ENCODE peak calls at places on chromosomes 5 and 9, in nine cellular contexts. One of them, this sample, is unnamed.

GRCh38 chr5:113480243-113480642 is 8.0 kb downstream of the MCC start:
- DNase-seq in SK-N-SH: no peak
- DNase-seq in GM12878: no peak
- DNase-seq in HepG2: no peak
- DNase-seq in A549: no peak
- DNase-seq in HL-60: no peak
- DNase-seq in K562: no peak
- DNase-seq in GM23338: no peak
- DNase-seq in HCT116: no peak
- DNase-seq in this sample: no peak

GRCh38 chr9:124267271-124267807 is 9.6 kb downstream of the NEK6 start:
- DNase-seq in K562: no peak
- DNase-seq in HCT116: no peak
- DNase-seq in A549: peak
- DNase-seq in HepG2: no peak
- DNase-seq in HL-60: no peak
- DNase-seq in GM23338: no peak
- DNase-seq in GM12878: no peak
- DNase-seq in SK-N-SH: no peak
- DNase-seq in this sample: no peak

GRCh38 chr5:75405296-75405695 is 68.3 kb downstream of the HMGCR start:
- DNase-seq in HCT116: peak
- DNase-seq in SK-N-SH: no peak
- DNase-seq in A549: peak
- DNase-seq in HepG2: no peak
- DNase-seq in HL-60: no peak
- DNase-seq in GM23338: no peak
- DNase-seq in GM12878: no peak
- DNase-seq in K562: no peak
- DNase-seq in this sample: no peak

GRCh38 chr9:136231478-136232297 is 13.9 kb downstream of the QSOX2 start:
- DNase-seq in SK-N-SH: no peak
- DNase-seq in A549: no peak
- DNase-seq in HL-60: peak
- DNase-seq in HepG2: no peak
- DNase-seq in HCT116: no peak
- DNase-seq in GM12878: no peak
- DNase-seq in K562: peak
- DNase-seq in GM23338: no peak
- DNase-seq in this sample: no peak

GRCh38 chr9:112184946-112185345 is 9.8 kb upstream of the SUSD1 start:
- DNase-seq in HepG2: no peak
- DNase-seq in A549: no peak
- DNase-seq in GM23338: no peak
- DNase-seq in HCT116: no peak
- DNase-seq in HL-60: no peak
- DNase-seq in K562: no peak
- DNase-seq in GM12878: no peak
- DNase-seq in SK-N-SH: no peak
- DNase-seq in this sample: no peak

GRCh38 chr9:97905228-97905627 is 17.1 kb downstream of the TRMO start:
- DNase-seq in SK-N-SH: no peak
- DNase-seq in HepG2: no peak
- DNase-seq in HCT116: no peak
- DNase-seq in K562: no peak
- DNase-seq in HL-60: no peak
- DNase-seq in GM23338: no peak
- DNase-seq in GM12878: no peak
- DNase-seq in A549: no peak
- DNase-seq in this sample: no peak

GRCh38 chr9:113548221-113549041 is 84.9 kb downstream of the RGS3 start:
- DNase-seq in A549: no peak
- DNase-seq in HL-60: no peak
- DNase-seq in HCT116: no peak
- DNase-seq in GM12878: no peak
- DNase-seq in SK-N-SH: no peak
- DNase-seq in HepG2: peak
- DNase-seq in GM23338: peak
- DNase-seq in K562: peak
- DNase-seq in this sample: no peak

GRCh38 chr9:132732326-132732725 is 62.1 kb downstream of the GTF3C4 start:
- DNase-seq in HCT116: no peak
- DNase-seq in HepG2: no peak
- DNase-seq in GM12878: no peak
- DNase-seq in HL-60: no peak
- DNase-seq in SK-N-SH: no peak
- DNase-seq in K562: no peak
- DNase-seq in GM23338: no peak
- DNase-seq in A549: no peak
- DNase-seq in this sample: no peak

GRCh38 chr5:67066815-67067214 is 129.8 kb downstream of the CD180 start:
- DNase-seq in HCT116: no peak
- DNase-seq in K562: peak
- DNase-seq in HL-60: no peak
- DNase-seq in HepG2: peak
- DNase-seq in SK-N-SH: no peak
- DNase-seq in GM12878: no peak
- DNase-seq in A549: no peak
- DNase-seq in GM23338: no peak
- DNase-seq in this sample: no peak

GRCh38 chr5:137856201-137856600 is 11.5 kb upstream of the MYOT start:
- DNase-seq in HepG2: no peak
- DNase-seq in A549: no peak
- DNase-seq in HCT116: no peak
- DNase-seq in SK-N-SH: no peak
- DNase-seq in HL-60: no peak
- DNase-seq in GM12878: no peak
- DNase-seq in GM23338: no peak
- DNase-seq in K562: no peak
- DNase-seq in this sample: no peak

GRCh38 chr9:134436926-134437325 is 110.7 kb downstream of the RXRA start:
- DNase-seq in HL-60: no peak
- DNase-seq in HCT116: no peak
- DNase-seq in SK-N-SH: no peak
- DNase-seq in HepG2: no peak
- DNase-seq in A549: no peak
- DNase-seq in GM12878: no peak
- DNase-seq in K562: no peak
- DNase-seq in GM23338: no peak
- DNase-seq in this sample: no peak

GRCh38 chr5:135031146-135031812 is 2.7 kb downstream of the PITX1 start:
- DNase-seq in K562: no peak
- DNase-seq in A549: no peak
- DNase-seq in SK-N-SH: peak
- DNase-seq in HL-60: no peak
- DNase-seq in HCT116: no peak
- DNase-seq in GM12878: no peak
- DNase-seq in HepG2: no peak
- DNase-seq in GM23338: peak
- DNase-seq in this sample: no peak

GRCh38 chr5:41722359-41722950 is 147.8 kb downstream of the OXCT1 start:
- DNase-seq in HepG2: no peak
- DNase-seq in SK-N-SH: no peak
- DNase-seq in HL-60: no peak
- DNase-seq in K562: no peak
- DNase-seq in GM23338: peak
- DNase-seq in A549: no peak
- DNase-seq in HCT116: no peak
- DNase-seq in GM12878: no peak
- DNase-seq in this sample: no peak

GRCh38 chr5:160442824-160443431 is 21.3 kb downstream of the PTTG1 start:
- DNase-seq in HL-60: no peak
- DNase-seq in HCT116: no peak
- DNase-seq in A549: no peak
- DNase-seq in GM23338: no peak
- DNase-seq in HepG2: no peak
- DNase-seq in SK-N-SH: no peak
- DNase-seq in GM12878: peak
- DNase-seq in K562: no peak
- DNase-seq in this sample: no peak

GRCh38 chr5:160441352-160441781 is 19.7 kb downstream of the PTTG1 start:
- DNase-seq in HL-60: no peak
- DNase-seq in SK-N-SH: no peak
- DNase-seq in A549: no peak
- DNase-seq in K562: no peak
- DNase-seq in HCT116: no peak
- DNase-seq in HepG2: no peak
- DNase-seq in GM23338: no peak
- DNase-seq in GM12878: peak
- DNase-seq in this sample: no peak

GRCh38 chr5:160439205-160439600 is 17.5 kb downstream of the PTTG1 start:
- DNase-seq in A549: peak
- DNase-seq in K562: peak
- DNase-seq in GM23338: peak
- DNase-seq in SK-N-SH: peak
- DNase-seq in HCT116: peak
- DNase-seq in GM12878: peak
- DNase-seq in HL-60: no peak
- DNase-seq in HepG2: peak
- DNase-seq in this sample: peak

GRCh38 chr5:160436017-160436416 is 14.4 kb downstream of the PTTG1 start:
- DNase-seq in HepG2: no peak
- DNase-seq in K562: peak
- DNase-seq in SK-N-SH: no peak
- DNase-seq in GM12878: no peak
- DNase-seq in GM23338: no peak
- DNase-seq in A549: no peak
- DNase-seq in HL-60: no peak
- DNase-seq in HCT116: no peak
- DNase-seq in this sample: no peak

GRCh38 chr5:160438316-160439204 is 16.9 kb downstream of the PTTG1 start:
- DNase-seq in GM12878: peak
- DNase-seq in A549: peak
- DNase-seq in K562: peak
- DNase-seq in SK-N-SH: peak
- DNase-seq in GM23338: peak
- DNase-seq in HepG2: peak
- DNase-seq in HCT116: peak
- DNase-seq in HL-60: no peak
- DNase-seq in this sample: peak
- TF ChIP-seq REST in GM12878: no peak
- TF ChIP-seq REST in A549: no peak
- TF ChIP-seq REST in K562: no peak
- TF ChIP-seq REST in SK-N-SH: no peak
- TF ChIP-seq REST in GM23338: no peak
- TF ChIP-seq REST in HepG2: no peak
- TF ChIP-seq REST in HCT116: no peak
- TF ChIP-seq REST in HL-60: no peak
- TF ChIP-seq REST in this sample: no peak

DNA sequence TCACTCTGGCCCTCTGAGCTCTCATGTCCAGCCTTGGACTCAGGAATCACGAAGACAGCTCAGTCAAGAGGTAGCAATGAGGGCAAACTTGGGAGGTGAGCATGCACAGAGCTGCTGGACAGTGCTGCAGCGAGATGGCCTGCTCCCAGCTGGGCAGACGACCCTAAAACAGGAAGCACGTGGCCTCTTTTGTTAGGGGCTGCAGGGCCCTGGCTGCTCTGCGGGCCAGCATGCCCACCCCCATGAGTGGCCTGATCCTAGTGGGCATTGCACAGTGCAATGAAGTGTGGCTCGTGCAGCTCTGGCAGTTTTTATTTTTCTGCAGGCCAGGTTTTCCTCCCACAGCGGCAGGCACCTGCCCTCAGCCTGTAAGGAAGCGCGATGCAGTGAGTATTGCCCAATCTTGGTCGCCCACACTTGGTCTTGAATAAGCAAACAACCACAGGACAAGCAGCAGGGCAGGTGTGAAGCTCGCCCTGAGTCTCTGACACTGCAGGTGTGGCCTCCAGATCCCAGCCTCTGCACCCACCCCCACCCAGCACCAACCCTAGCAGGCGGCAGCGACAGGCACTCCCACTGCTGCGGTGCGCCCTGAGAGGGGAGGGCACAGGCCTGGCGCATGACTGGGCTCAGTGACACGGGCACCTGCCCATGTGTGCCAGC is 60.8 kb downstream of the SEMA4D start:
- DNase-seq in HCT116: no peak
- DNase-seq in A549: no peak
- DNase-seq in K562: no peak
- DNase-seq in SK-N-SH: no peak
- DNase-seq in GM23338: no peak
- DNase-seq in HepG2: no peak
- DNase-seq in GM12878: no peak
- DNase-seq in HL-60: peak
- DNase-seq in this sample: no peak
- TF ChIP-seq REST in HCT116: no peak
- TF ChIP-seq REST in A549: no peak
- TF ChIP-seq REST in K562: no peak
- TF ChIP-seq REST in SK-N-SH: no peak
- TF ChIP-seq REST in GM23338: no peak
- TF ChIP-seq REST in HepG2: no peak
- TF ChIP-seq REST in GM12878: no peak
- TF ChIP-seq REST in HL-60: no peak
- TF ChIP-seq REST in this sample: no peak

DNA sequence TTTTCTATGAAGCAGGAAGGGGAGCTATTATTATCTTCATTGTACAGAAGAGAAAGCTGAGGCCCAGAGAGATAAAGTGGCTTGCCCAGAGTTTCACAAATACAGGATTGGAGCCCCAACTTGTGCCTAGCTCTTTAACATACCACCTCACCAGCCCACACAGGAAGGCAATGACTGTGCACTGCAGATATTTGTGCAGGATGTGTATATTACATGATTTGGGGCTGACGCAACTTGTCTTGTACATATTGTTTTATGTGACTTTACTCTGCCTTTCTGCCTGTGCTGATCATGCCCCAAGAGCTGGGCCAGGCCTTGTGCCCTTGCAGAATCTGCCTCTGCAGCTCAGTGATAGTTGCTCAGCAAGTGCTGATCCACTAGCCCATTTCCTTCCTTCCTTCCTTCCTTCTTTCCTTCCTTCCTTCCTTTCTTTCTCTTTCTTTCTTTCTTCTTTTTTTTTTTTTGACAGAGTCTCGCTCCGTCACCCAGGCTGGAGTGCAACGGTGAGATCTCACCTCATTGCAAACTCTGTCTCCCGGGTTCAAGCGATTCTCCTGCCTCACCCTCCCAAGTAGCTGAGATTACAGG is 106.6 kb upstream of the TBCA start:
- DNase-seq in SK-N-SH: no peak
- DNase-seq in K562: peak
- DNase-seq in GM23338: no peak
- DNase-seq in HepG2: no peak
- DNase-seq in HCT116: no peak
- DNase-seq in A549: no peak
- DNase-seq in GM12878: no peak
- DNase-seq in HL-60: no peak
- DNase-seq in this sample: no peak
- TF ChIP-seq REST in SK-N-SH: no peak
- TF ChIP-seq REST in K562: no peak
- TF ChIP-seq REST in GM23338: no peak
- TF ChIP-seq REST in HepG2: no peak
- TF ChIP-seq REST in HCT116: no peak
- TF ChIP-seq REST in A549: no peak
- TF ChIP-seq REST in GM12878: no peak
- TF ChIP-seq REST in HL-60: no peak
- TF ChIP-seq REST in this sample: no peak

DNA sequence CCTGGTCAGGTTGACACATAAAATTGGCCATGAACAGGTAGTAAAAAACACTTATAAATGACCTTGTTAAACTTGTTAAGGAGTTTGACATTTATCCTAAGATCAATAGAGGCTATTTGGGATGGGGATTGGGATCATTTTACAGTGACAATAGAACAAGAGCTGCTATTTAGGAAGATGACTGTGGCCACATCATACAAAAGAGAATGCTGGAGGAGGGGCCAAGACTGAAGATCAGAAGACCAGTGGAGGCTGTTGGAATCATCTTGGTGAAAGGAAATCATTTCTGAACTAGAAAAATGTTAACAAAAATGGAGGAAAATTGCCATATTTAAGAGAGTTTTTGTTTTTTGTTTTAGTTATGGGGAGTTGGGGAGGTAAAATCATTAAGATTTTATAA is 304.8 kb upstream of the TLE4 start:
- DNase-seq in HCT116: no peak
- DNase-seq in GM12878: no peak
- DNase-seq in HL-60: no peak
- DNase-seq in K562: no peak
- DNase-seq in GM23338: no peak
- DNase-seq in A549: no peak
- DNase-seq in SK-N-SH: no peak
- DNase-seq in HepG2: no peak
- DNase-seq in this sample: no peak
- TF ChIP-seq REST in HCT116: no peak
- TF ChIP-seq REST in GM12878: no peak
- TF ChIP-seq REST in HL-60: no peak
- TF ChIP-seq REST in K562: no peak
- TF ChIP-seq REST in GM23338: no peak
- TF ChIP-seq REST in A549: no peak
- TF ChIP-seq REST in SK-N-SH: no peak
- TF ChIP-seq REST in HepG2: no peak
- TF ChIP-seq REST in this sample: no peak

This sample was measured in Panc1.